ENCODE peak calls at places on chromosome 4, in five cellular contexts. G, L, F, K and Q are unnamed samples.

GRCh38 chr4:34814266-34814665 is 1430.0 kb downstream of the ARAP2 start:
- DNase-seq in G (no peak), L (peak; percentile 4), F (no peak), K (no peak), Q (no peak)

GRCh38 chr4:153269223-153269990 is 65.2 kb downstream of the TRIM2 start:
- DNase-seq in G (no peak), L (no peak), F (no peak), K (no peak), Q (no peak)

GRCh38 chr4:1208970-1209704 is 36.8 kb upstream of the SPON2 start:
- DNase-seq in G (no peak), L (no peak), F (peak; percentile 31), K (peak; percentile 68), Q (no peak)

GRCh38 chr4:185016946-185017797 is 1.1 kb upstream of the HELT start:
- DNase-seq in G (no peak), L (no peak), F (no peak), K (no peak), Q (no peak)

GRCh38 chr4:137514401-137515116 is 17.7 kb downstream of the PCDH18 start:
- DNase-seq in G (no peak), L (no peak), F (no peak), K (no peak), Q (no peak)

GRCh38 chr4:77619408-77619807 is 13.8 kb downstream of the CXCL13 start:
- DNase-seq in G (no peak), L (no peak), F (no peak), K (no peak), Q (no peak)

GRCh38 chr4:138678985-138679746 is 336.4 kb upstream of the NOCT start:
- DNase-seq in G (no peak), L (no peak), F (no peak), K (no peak), Q (no peak)

GRCh38 chr4:173534439-173534838 is 4.4 kb upstream of the HAND2 start:
- DNase-seq in G (no peak), L (no peak), F (no peak), K (no peak), Q (no peak)

GRCh38 chr4:93433840-93434239 is 394.7 kb upstream of the ATOH1 start:
- DNase-seq in G (no peak), L (no peak), F (no peak), K (no peak), Q (no peak)

GRCh38 chr4:23171971-23172370 is 479.2 kb downstream of the GBA3 start:
- DNase-seq in G (no peak), L (peak; percentile 1), F (no peak), K (no peak), Q (peak; percentile 8)

GRCh38 chr4:149708513-149709175 is 107.0 kb downstream of the IQCM start:
- DNase-seq in G (no peak), L (peak; percentile 29), F (no peak), K (no peak), Q (no peak)

GRCh38 chr4:25161599-25161960 is 1.3 kb upstream of the SEPSECS start:
- DNase-seq in G (no peak), L (no peak), F (no peak), K (no peak), Q (no peak)

GRCh38 chr4:10093801-10094552 is 22.6 kb downstream of the WDR1 start:
- DNase-seq in G (no peak), L (peak; percentile 86), F (peak; percentile 61), K (no peak), Q (no peak)

GRCh38 chr4:133775881-133776280 is 425.7 kb downstream of the PABPC4L start:
- DNase-seq in G (no peak), L (peak; percentile 5), F (no peak), K (no peak), Q (no peak)

GRCh38 chr4:661856-662761 is 12.0 kb downstream of the ATP5ME start:
- DNase-seq in G (no peak), L (no peak), F (peak; percentile 18), K (no peak), Q (no peak)

GRCh38 chr4:132763465-132763864 is 385.6 kb upstream of the PCDH10 start:
- DNase-seq in G (no peak), L (no peak), F (no peak), K (no peak), Q (no peak)

GRCh38 chr4:1207603-1208265 is 35.4 kb upstream of the SPON2 start:
- DNase-seq in G (peak; percentile 64), L (peak; percentile 31), F (peak; percentile 79), K (peak; percentile 66), Q (peak; percentile 87)

GRCh38 chr4:109302366-109303140 is at the start of gene COL25A1:
- DNase-seq in G (peak; percentile 31), L (no peak), F (peak; percentile 47), K (peak; percentile 72), Q (peak; percentile 26)

GRCh38 chr4:101125045-101125713 is 222.1 kb downstream of the PPP3CA start:
- DNase-seq in G (no peak), L (no peak), F (no peak), K (no peak), Q (no peak)

GRCh38 chr4:28723371-28723770 is 1862.7 kb downstream of the STIM2 start:
- DNase-seq in G (no peak), L (no peak), F (no peak), K (no peak), Q (no peak)

GRCh38 chr4:152613841-152614240 is 66.0 kb downstream of the TMEM154 start:
- DNase-seq in G (no peak), L (no peak), F (no peak), K (no peak), Q (no peak)

GRCh38 chr4:179624768-179625181 is 2182.5 kb upstream of the AGA start:
- DNase-seq in G (no peak), L (no peak), F (no peak), K (no peak), Q (peak; percentile 8)

GRCh38 chr4:39169426-39169825 is 12.9 kb upstream of the WDR19 start:
- DNase-seq in G (no peak), L (no peak), F (no peak), K (no peak), Q (no peak)

GRCh38 chr4:182206916-182207315 is 36.3 kb upstream of the TENM3 start:
- DNase-seq in G (no peak), L (no peak), F (no peak), K (no peak), Q (no peak)

GRCh38 chr4:186829740-186830449 is 106.2 kb upstream of the FAT1 start:
- DNase-seq in G (no peak), L (no peak), F (no peak), K (no peak), Q (no peak)

GRCh38 chr4:142544014-142544413 is 302.1 kb downstream of the INPP4B start:
- DNase-seq in G (no peak), L (no peak), F (no peak), K (no peak), Q (no peak)

GRCh38 chr4:147312376-147313046 is 168.4 kb upstream of the EDNRA start:
- DNase-seq in G (no peak), L (no peak), F (no peak), K (no peak), Q (no peak)

GRCh38 chr4:139532951-139533350 is 23.1 kb downstream of the SETD7 start:
- DNase-seq in G (no peak), L (no peak), F (no peak), K (no peak), Q (no peak)

DNA sequence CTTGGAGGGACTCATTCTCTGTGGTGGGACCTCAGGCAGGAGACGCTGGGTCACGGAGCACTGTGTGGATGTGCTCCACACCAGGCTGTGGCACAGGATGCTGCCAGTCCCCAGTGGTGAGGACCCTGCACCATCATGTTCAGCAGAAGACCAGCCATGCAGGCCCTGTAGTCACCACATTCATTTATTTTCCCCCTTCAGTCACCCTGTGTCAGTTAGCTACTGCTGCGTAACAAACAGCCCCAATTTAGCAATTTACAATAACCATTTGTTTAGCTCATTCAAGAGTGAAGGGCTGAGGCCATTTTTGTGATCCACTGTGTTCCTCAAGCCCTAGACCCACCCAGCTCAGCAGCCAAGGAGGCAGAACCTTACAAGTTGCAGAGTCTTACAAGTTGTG is 23.6 kb upstream of the ADRA2C start:
- DNase-seq in G (no peak), L (no peak), F (no peak), K (no peak), Q (no peak)
- H3K27me3 ChIP-seq in G (peaks cover 14% of the 10 kb centered on the region), L (peaks cover 7% of the 10 kb centered on the region), F (no peaks in the 10 kb centered on the region), K (peaks cover 21% of the 10 kb centered on the region), Q (no peaks in the 10 kb centered on the region)

DNA sequence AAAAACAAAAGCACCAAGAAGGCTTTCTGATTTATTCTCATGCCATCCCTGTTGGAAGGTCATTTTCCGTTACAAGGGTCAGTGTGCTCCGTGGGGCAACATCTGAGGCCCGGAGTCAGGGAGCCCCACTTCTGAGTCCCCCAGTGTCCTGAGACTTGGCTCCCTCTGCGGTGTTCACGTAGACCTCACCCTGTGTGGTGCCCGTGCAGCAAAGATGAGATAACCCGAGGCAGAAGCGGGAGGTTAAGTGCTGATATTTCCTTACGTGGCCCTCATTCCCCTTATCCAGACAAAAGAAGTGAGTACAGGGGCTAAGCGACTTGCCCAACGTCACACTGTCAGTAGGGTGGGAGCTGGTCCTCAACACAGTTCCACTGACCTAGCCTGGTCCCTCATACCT is 3.5 kb downstream of the JAKMIP1 start:
- DNase-seq in G (no peak), L (no peak), F (no peak), K (peak; percentile 35), Q (no peak)
- H3K27me3 ChIP-seq in G (peaks cover 18% of the 10 kb centered on the region), L (peaks cover 16% of the 10 kb centered on the region), F (no peaks in the 10 kb centered on the region), K (peaks cover 83% of the 10 kb centered on the region), Q (peaks cover 14% of the 10 kb centered on the region)

DNA sequence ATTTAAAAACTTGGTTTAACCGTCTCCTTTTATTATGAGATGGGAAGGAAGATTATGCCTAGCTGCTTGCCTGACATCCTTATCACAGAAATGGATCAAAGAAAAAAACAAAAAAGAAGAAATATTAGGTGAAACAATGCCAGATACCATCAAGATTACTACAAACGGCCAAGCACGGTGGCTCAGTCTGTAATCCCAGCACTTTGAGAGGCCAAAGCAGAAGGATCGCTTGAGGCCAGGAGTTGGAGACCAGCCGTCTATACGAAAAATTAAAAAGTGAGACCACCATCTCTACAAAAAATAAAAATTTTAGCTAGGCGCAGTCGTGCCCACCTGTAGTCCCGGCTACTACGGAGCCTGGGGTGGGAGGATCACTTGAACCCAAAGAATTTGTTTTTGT is 2.3 kb downstream of the FRYL start:
- DNase-seq in G (no peak), L (no peak), F (no peak), K (no peak), Q (no peak)
- H3K27me3 ChIP-seq in G (no peaks in the 10 kb centered on the region), L (no peaks in the 10 kb centered on the region), F (no peaks in the 10 kb centered on the region), K (no peaks in the 10 kb centered on the region), Q (no peaks in the 10 kb centered on the region)

DNA sequence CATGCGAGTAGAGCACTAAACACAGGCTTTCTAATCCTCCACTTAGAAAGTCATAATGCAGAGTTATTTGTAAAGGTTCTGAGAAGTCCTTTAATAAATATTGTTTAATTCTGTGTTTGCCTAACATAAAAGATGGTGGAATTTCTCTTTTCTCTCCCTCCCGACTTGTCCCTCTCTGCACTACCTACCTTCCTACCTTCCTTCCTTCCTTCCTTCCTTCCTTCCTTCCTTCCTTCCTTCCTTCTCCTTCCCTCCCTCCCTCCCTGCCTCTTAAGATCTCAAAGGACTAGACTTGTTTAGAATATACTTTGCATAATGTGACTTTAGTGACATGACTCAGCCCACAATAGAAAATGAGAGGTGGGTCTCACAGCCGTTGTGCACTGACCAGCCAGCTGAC is 156.3 kb upstream of the TAPT1 start:
- DNase-seq in G (no peak), L (no peak), F (no peak), K (no peak), Q (no peak)
- H3K27me3 ChIP-seq in G (no peaks in the 10 kb centered on the region), L (peaks cover 2% of the 10 kb centered on the region), F (no peaks in the 10 kb centered on the region), K (no peaks in the 10 kb centered on the region), Q (no peaks in the 10 kb centered on the region)

DNA sequence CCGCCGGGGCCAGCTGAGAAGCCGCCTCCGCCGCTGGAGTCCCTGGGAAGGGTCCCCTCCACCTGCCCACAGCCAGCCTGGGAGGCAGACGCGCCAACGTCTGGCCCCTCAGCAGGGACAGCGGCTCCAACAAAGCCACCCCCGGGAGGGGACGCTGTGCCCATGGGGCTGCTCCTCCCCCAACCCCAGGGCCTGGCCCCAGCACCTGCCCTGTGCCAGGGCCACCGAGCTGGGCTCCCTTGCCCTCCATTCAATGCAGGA is 6.1 kb upstream of the HMX1 start:
- DNase-seq in G (no peak), L (no peak), F (no peak), K (no peak), Q (no peak)
- H3K27me3 ChIP-seq in G (peaks cover 23% of the 10 kb centered on the region), L (peaks cover 25% of the 10 kb centered on the region), F (no peaks in the 10 kb centered on the region), K (peaks cover 92% of the 10 kb centered on the region), Q (no peaks in the 10 kb centered on the region)